ENCODE peak calls at places on chromosomes 1 and 21, in five cellular contexts. O is HCT116, Q is HepG2, Z is GM23338, N is K562. C is an unnamed sample.
A peak's percentile ranks its signal among the peaks of the same experiment; 100 is the strongest.

GRCh38 chr21:34889287-34889536 is 159.9 kb downstream of the RUNX1 start:
- DNase-seq in Z (peak; percentile 46), O (no peak), N (peak; percentile 70), Q (peak; percentile 9), C (peak; percentile 58)

GRCh38 chr1:31650161-31650560 is 5.5 kb upstream of the PEF1 start:
- DNase-seq in O (no peak), Q (no peak), Z (no peak), N (no peak), C (no peak)

GRCh38 chr1:192626366-192627179 is 9.4 kb upstream of the RGS13 start:
- DNase-seq in Z (no peak), Q (no peak), N (no peak), O (no peak), C (no peak)

GRCh38 chr1:79188371-79188770 is 181.8 kb upstream of the ADGRL4 start:
- DNase-seq in O (no peak), N (no peak), Z (no peak), Q (no peak), C (no peak)

GRCh38 chr1:228758451-228758850 is 23.2 kb downstream of the RHOU start:
- DNase-seq in N (no peak), O (no peak), Q (no peak), Z (no peak), C (no peak)

GRCh38 chr21:46211786-46212720 is 16.5 kb downstream of the LSS start:
- DNase-seq in N (no peak), O (no peak), Q (no peak), Z (no peak), C (no peak)

GRCh38 chr21:44483288-44484237 is 28.3 kb downstream of the LRRC3 start:
- DNase-seq in Z (no peak), Q (peak; percentile 16), O (no peak), N (no peak), C (no peak)

GRCh38 chr1:43373034-43373940 is 5.5 kb upstream of the ELOVL1 start:
- DNase-seq in Z (no peak), Q (no peak), O (peak; percentile 86), N (no peak), C (no peak)

GRCh38 chr1:209652873-209653401 is 712 bp upstream of the LAMB3 start:
- DNase-seq in Q (peak; percentile 70), Z (peak; percentile 66), N (peak; percentile 77), O (peak; percentile 98), C (no peak)

GRCh38 chr1:108892356-108893140 is 15.8 kb downstream of the GPSM2 start:
- DNase-seq in N (no peak), Q (no peak), Z (no peak), O (no peak), C (no peak)

GRCh38 chr1:6317101-6317760 is 56.3 kb upstream of the GPR153 start:
- DNase-seq in N (peak; percentile 37), Q (no peak), Z (no peak), O (no peak), C (peak; percentile 43)

GRCh38 chr1:117570988-117571409 is 34.8 kb upstream of the TENT5C start:
- DNase-seq in Z (peak; percentile 33), Q (no peak), N (no peak), O (no peak), C (no peak)

GRCh38 chr1:53271446-53272090 is 33.2 kb upstream of the MAGOH start:
- DNase-seq in O (no peak), N (no peak), Q (no peak), Z (no peak), C (no peak)

GRCh38 chr1:194227157-194227556 is 1040.7 kb upstream of the B3GALT2 start:
- DNase-seq in Z (no peak), O (no peak), Q (no peak), N (no peak), C (no peak)

GRCh38 chr1:201693019-201693372 is 136.0 kb upstream of the IPO9 start:
- DNase-seq in Q (no peak), O (no peak), N (no peak), Z (no peak), C (no peak)

GRCh38 chr21:31078796-31079195 is 40.5 kb upstream of the KRTAP19-8 start:
- DNase-seq in O (no peak), N (no peak), Q (no peak), Z (no peak), C (no peak)

GRCh38 chr1:200294241-200294640 is 115.6 kb downstream of the ZNF281 start:
- DNase-seq in N (no peak), Z (no peak), Q (no peak), O (no peak), C (no peak)

GRCh38 chr21:33205476-33205875 is 24.3 kb upstream of the IFNAR2 start:
- DNase-seq in N (no peak), Q (no peak), Z (no peak), O (no peak), C (peak; percentile 87)

GRCh38 chr21:16572032-16572431 is 842.2 kb downstream of the USP25 start:
- DNase-seq in N (no peak), O (no peak), Q (no peak), Z (no peak), C (no peak)

GRCh38 chr1:67664048-67664447 is 21.0 kb upstream of the GADD45A start:
- DNase-seq in N (no peak), Z (no peak), O (no peak), Q (peak; percentile 93), C (no peak)

GRCh38 chr1:151032164-151032563 is 4.2 kb upstream of the BNIPL start:
- DNase-seq in N (no peak), Q (no peak), Z (no peak), O (no peak), C (no peak)

GRCh38 chr1:1432566-1432950 is 2.9 kb upstream of the VWA1 start:
- DNase-seq in Q (no peak), N (no peak), O (no peak), Z (no peak), C (no peak)

GRCh38 chr1:174160109-174160473 is 771 bp downstream of the RABGAP1L start:
- DNase-seq in N (peak; percentile 85), Z (peak; percentile 27), Q (peak; percentile 55), O (no peak), C (peak; percentile 33)

GRCh38 chr1:77545970-77546369 is 136.5 kb downstream of the ZZZ3 start:
- DNase-seq in Q (no peak), N (no peak), Z (no peak), O (no peak), C (no peak)

GRCh38 chr21:42666918-42667317 is 13.5 kb downstream of the PDE9A start:
- DNase-seq in O (no peak), Q (peak; percentile 39), N (no peak), Z (no peak), C (no peak)

GRCh38 chr1:229058111-229058551 is 212.8 kb upstream of the RAB4A start:
- DNase-seq in N (no peak), Z (no peak), Q (no peak), O (no peak), C (no peak)

GRCh38 chr1:54872041-54872342 is 15.0 kb downstream of the DHCR24 start:
- DNase-seq in O (no peak), N (no peak), Z (no peak), Q (no peak), C (no peak)
- TF ChIP-seq CTCF in O (no peak), N (peak; percentile 18), Z (no peak), Q (peak; percentile 33), C (no peak)

GRCh38 chr1:36084502-36085115 is 715 bp downstream of the TEKT2 start:
- DNase-seq in Q (no peak), N (no peak), O (no peak), Z (peak; percentile 48), C (no peak)

GRCh38 chr1:36081926-36082485 is 1.9 kb upstream of the TEKT2 start:
- DNase-seq in Z (no peak), Q (no peak), N (no peak), O (no peak), C (no peak)

GRCh38 chr1:36085126-36085525 is 1.2 kb downstream of the TEKT2 start:
- DNase-seq in Q (no peak), O (no peak), N (no peak), Z (no peak), C (no peak)

GRCh38 chr1:36083219-36083618 is 675 bp upstream of the TEKT2 start:
- DNase-seq in Z (no peak), Q (no peak), O (no peak), N (no peak), C (no peak)

GRCh38 chr1:36083635-36084501 is at the start of gene TEKT2:
- DNase-seq in Z (peak; percentile 96), O (no peak), Q (no peak), N (no peak), C (no peak)
- TF ChIP-seq REST in Z (no peak), O (no peak), Q (no peak), N (no peak), C (no peak)

DNA sequence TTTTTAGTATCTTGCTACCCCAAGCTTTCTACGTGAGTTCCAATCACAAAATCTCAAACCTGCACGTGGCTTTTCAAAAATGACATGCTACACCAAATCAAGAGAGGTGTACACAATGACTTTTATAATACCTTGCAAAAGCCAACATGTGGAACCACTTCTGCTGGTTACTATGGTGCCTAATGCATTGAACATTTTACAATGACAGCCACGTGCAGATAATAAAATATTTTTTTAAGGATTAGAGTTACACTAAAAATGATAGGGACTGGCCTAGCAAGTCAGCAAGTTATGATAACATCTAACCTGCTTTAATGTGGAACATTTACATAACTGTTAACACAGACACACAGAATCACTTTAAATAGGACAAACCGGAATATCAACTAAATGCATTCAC is 30.2 kb downstream of the EYA3 start:
- DNase-seq in O (no peak), Z (no peak), Q (no peak), N (no peak), C (no peak)
- TF ChIP-seq POLR2AphosphoS5 in O (no peak), Z (no peak), Q (no peak), N (no peak), C (no peak)

GRCh38 chr21:26845066-26845749 is at the start of gene ADAMTS1:
- DNase-seq in Q (peak; percentile 4), O (no peak), N (no peak), Z (peak; percentile 87), C (no peak)

GRCh38 chr21:26844258-26845065 is 747 bp downstream of the ADAMTS1 start:
- DNase-seq in Q (no peak), Z (peak; percentile 60), O (no peak), N (no peak), C (peak; percentile 14)

GRCh38 chr21:26843912-26844257 is 1.3 kb downstream of the ADAMTS1 start:
- DNase-seq in N (no peak), Z (peak; percentile 30), Q (no peak), O (no peak), C (no peak)

GRCh38 chr21:26842300-26842699 is 2.9 kb downstream of the ADAMTS1 start:
- DNase-seq in O (no peak), Q (no peak), N (no peak), Z (no peak), C (no peak)

DNA sequence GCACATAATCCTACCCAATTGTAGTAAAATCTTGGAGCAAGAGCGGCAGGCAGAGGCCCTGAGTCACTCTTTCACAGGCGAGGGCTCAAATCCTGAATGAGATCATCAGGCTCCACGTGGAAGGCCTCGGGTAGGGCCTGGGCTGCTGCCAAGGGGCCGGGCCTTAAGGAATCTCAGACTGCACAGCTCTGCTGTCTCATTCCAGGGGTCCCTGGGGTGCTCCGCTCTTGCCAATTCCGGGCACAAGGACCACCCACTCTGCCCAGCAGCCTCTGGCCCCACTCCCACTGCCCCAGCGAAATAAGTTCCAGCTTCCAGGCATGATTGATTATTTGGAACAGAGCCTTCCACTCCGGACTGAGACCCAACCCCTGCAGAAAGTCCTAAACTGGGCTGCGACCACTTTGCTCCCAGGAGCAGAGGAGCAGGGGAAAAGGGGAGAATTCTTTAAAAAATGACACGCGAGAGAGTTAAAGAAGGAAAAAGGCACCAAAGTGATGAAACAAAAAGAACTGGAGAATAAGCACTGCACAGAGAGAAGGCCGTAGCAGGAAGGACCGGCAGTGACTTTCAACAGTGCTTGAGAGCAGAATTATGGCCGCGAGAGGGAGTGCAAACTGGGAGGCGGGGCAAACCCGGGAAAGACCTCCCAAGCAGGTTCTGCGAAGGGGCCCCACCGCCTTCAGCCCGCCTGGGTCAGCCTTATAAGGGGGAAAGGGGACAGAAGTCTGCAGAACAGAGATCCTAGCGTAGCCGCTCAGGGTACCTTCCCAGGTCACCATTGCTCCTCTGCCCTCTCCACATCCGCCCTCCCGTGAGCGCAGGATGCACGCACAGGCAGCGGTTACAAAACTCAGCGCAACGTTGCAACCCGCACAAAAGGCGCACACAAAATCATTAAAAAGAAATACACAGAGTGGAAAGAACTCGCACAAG is 2.0 kb downstream of the ADAMTS1 start:
- DNase-seq in Z (peak; percentile 83), O (no peak), Q (no peak), N (no peak), C (no peak)
- TF ChIP-seq CTCF in Z (peak; percentile 25), O (no peak), Q (no peak), N (no peak), C (no peak)